ENCODE peak calls at places on chromosomes 2 and 18, in eight cellular contexts. Q, I, B, J, V, H, N and P are unnamed samples.

GRCh38 chr2:226581004-226581403 is 218.6 kb downstream of the IRS1 start:
- DNase-seq in V (no peak), Q (no peak), I (no peak), H (no peak), J (no peak), N (no peak), B (no peak), P (no peak)

GRCh38 chr2:99974275-99974674 is 168.1 kb downstream of the AFF3 start:
- DNase-seq in V (no peak), J (no peak), N (no peak), I (peak; percentile 53), H (peak; percentile 18), B (no peak), Q (no peak), P (peak; percentile 46)

GRCh38 chr2:225025917-225026571 is 16.2 kb downstream of the DOCK10 start:
- DNase-seq in H (peak; percentile 98), B (no peak), N (no peak), I (peak; percentile 77), J (no peak), Q (no peak), V (no peak), P (peak; percentile 85)

GRCh38 chr18:36309436-36310391 is 12.2 kb downstream of the FHOD3 start:
- DNase-seq in J (no peak), Q (no peak), I (peak; percentile 98), B (no peak), V (no peak), N (peak; percentile 62), H (peak; percentile 97), P (peak; percentile 99)

GRCh38 chr2:190493095-190493494 is 41.4 kb downstream of the NEMP2 start:
- DNase-seq in Q (no peak), V (no peak), J (no peak), B (no peak), I (no peak), N (no peak), H (no peak), P (no peak)

GRCh38 chr2:42327125-42327524 is 33.9 kb downstream of the COX7A2L start:
- DNase-seq in B (no peak), Q (no peak), J (no peak), V (no peak), H (peak; percentile 41), I (no peak), N (no peak), P (no peak)

GRCh38 chr2:222142027-222142426 is 156.8 kb downstream of the PAX3 start:
- DNase-seq in N (no peak), H (peak; percentile 33), J (no peak), V (no peak), Q (no peak), B (no peak), I (peak; percentile 1), P (peak; percentile 81)

GRCh38 chr18:2881088-2881487 is 34.3 kb downstream of the EMILIN2 start:
- DNase-seq in Q (no peak), N (no peak), B (no peak), I (peak; percentile 74), V (no peak), H (no peak), J (no peak), P (peak; percentile 41)

GRCh38 chr2:42286268-42286946 is 74.6 kb downstream of the COX7A2L start:
- DNase-seq in B (no peak), Q (no peak), N (no peak), H (peak; percentile 3), I (peak; percentile 8), V (no peak), J (no peak), P (no peak)

GRCh38 chr2:226466589-226466988 is 333.0 kb downstream of the IRS1 start:
- DNase-seq in I (no peak), Q (no peak), V (no peak), B (no peak), J (no peak), H (no peak), N (no peak), P (no peak)

GRCh38 chr2:18312818-18313217 is 247.6 kb downstream of the RDH14 start:
- DNase-seq in B (no peak), Q (no peak), I (no peak), H (no peak), J (no peak), N (no peak), V (no peak), P (no peak)

GRCh38 chr18:76412010-76412817 is 82.8 kb downstream of the ZNF516 start:
- DNase-seq in V (no peak), B (no peak), J (no peak), I (peak; percentile 73), H (peak; percentile 30), N (no peak), Q (no peak), P (peak; percentile 62)

GRCh38 chr18:44245026-44245425 is 435.7 kb upstream of the SETBP1 start:
- DNase-seq in N (no peak), H (no peak), B (no peak), J (no peak), Q (no peak), V (no peak), I (no peak), P (no peak)

GRCh38 chr2:158845869-158846268 is 50.8 kb downstream of the DAPL1 start:
- DNase-seq in H (peak; percentile 4), J (no peak), I (peak; percentile 48), V (no peak), N (no peak), B (no peak), Q (no peak), P (no peak)

GRCh38 chr2:1249897-1250687 is 163.2 kb upstream of the TPO start:
- DNase-seq in H (no peak), Q (no peak), I (no peak), N (no peak), J (no peak), V (no peak), B (no peak), P (no peak)

GRCh38 chr2:20491739-20492531 is 45.1 kb downstream of the RHOB start:
- DNase-seq in J (no peak), V (no peak), I (no peak), Q (no peak), N (no peak), H (no peak), B (no peak), P (no peak)

GRCh38 chr18:22180722-22181121 is 11.3 kb downstream of the GATA6 start:
- DNase-seq in B (no peak), I (no peak), V (no peak), H (no peak), Q (no peak), J (no peak), N (no peak), P (no peak)

GRCh38 chr2:149561309-149561926 is 26.2 kb downstream of the MMADHC start:
- DNase-seq in N (no peak), H (peak; percentile 14), V (no peak), B (peak; percentile 51), I (peak; percentile 42), J (peak; percentile 20), Q (no peak), P (peak; percentile 42)

GRCh38 chr2:218883491-218884490 is 3.1 kb downstream of the WNT10A start:
- DNase-seq in B (no peak), Q (peak; percentile 40), H (peak; percentile 16), J (peak; percentile 56), I (peak; percentile 66), V (no peak), N (no peak), P (peak; percentile 25)

GRCh38 chr18:36580874-36581750 is 247.7 kb downstream of the TPGS2 start:
- DNase-seq in B (no peak), I (peak; percentile 88), N (no peak), V (no peak), H (peak; percentile 44), Q (no peak), J (no peak), P (peak; percentile 86)

GRCh38 chr2:98547092-98547798 is 61.1 kb downstream of the COA5 start:
- DNase-seq in N (no peak), V (no peak), Q (no peak), B (no peak), I (no peak), H (no peak), J (no peak), P (no peak)

GRCh38 chr18:10351221-10351795 is 103.1 kb upstream of the APCDD1 start:
- DNase-seq in I (peak; percentile 8), J (no peak), Q (no peak), H (no peak), B (no peak), V (no peak), N (no peak), P (peak; percentile 44)

GRCh38 chr2:44246840-44247369 is 28.4 kb upstream of the SLC3A1 start:
- DNase-seq in J (no peak), Q (no peak), V (no peak), N (no peak), I (no peak), B (no peak), H (no peak), P (no peak)

GRCh38 chr2:30422437-30422805 is 24.6 kb upstream of the LCLAT1 start:
- DNase-seq in V (peak; percentile 43), J (no peak), I (peak; percentile 87), H (peak; percentile 7), Q (peak; percentile 52), N (no peak), B (no peak), P (peak; percentile 50)